ENCODE peak calls at places on chromosomes 3 and 15, in five cellular contexts. L is IMR-90, K is ovary, J is suprapubic skin, Y is endothelial cell of umbilical vein. B is an unnamed sample.

GRCh38 chr15:29139540-29140459 is 129.8 kb downstream of the NSMCE3 start:
- DNase-seq in L (peak), K (no peak), J (no peak), Y (peak), B (peak)

GRCh38 chr3:23944861-23945652 is at the start of gene NR1D2:
- DNase-seq in L (peak), K (peak), J (peak), Y (peak), B (peak)

GRCh38 chr3:54264050-54264449 is 141.7 kb downstream of the CACNA2D3 start:
- DNase-seq in L (no peak), K (no peak), J (no peak), Y (no peak), B (no peak)

GRCh38 chr3:184781801-184782200 is 30.2 kb upstream of the VPS8 start:
- DNase-seq in L (no peak), K (no peak), J (no peak), Y (no peak), B (no peak)

GRCh38 chr3:186640473-186640818 is 247 bp downstream of the FETUB start:
- DNase-seq in L (no peak), K (no peak), J (no peak), Y (no peak), B (no peak)

GRCh38 chr15:22904736-22905135 is 66.3 kb downstream of the NIPA2 start:
- DNase-seq in L (no peak), K (no peak), J (no peak), Y (no peak), B (no peak)

GRCh38 chr3:36697397-36698001 is 66.9 kb downstream of the DCLK3 start:
- DNase-seq in L (no peak), K (no peak), J (no peak), Y (no peak), B (no peak)

GRCh38 chr15:101357333-101357732 is 62.3 kb upstream of the SNRPA1 start:
- DNase-seq in L (no peak), K (no peak), J (no peak), Y (no peak), B (no peak)

GRCh38 chr15:26624128-26624527 is 148.7 kb downstream of the GABRB3 start:
- DNase-seq in L (no peak), K (no peak), J (no peak), Y (no peak), B (no peak)

GRCh38 chr15:36845270-36845669 is 255.1 kb downstream of the MEIS2 start:
- DNase-seq in L (no peak), K (no peak), J (no peak), Y (no peak), B (no peak)

GRCh38 chr15:101025896-101026631 is 106.9 kb downstream of the LRRK1 start:
- DNase-seq in L (no peak), K (no peak), J (peak), Y (no peak), B (no peak)

GRCh38 chr15:70519616-70520015 is 243.7 kb downstream of the UACA start:
- DNase-seq in L (no peak), K (no peak), J (peak), Y (no peak), B (no peak)

GRCh38 chr3:53589201-53589600 is 94.8 kb downstream of the CACNA1D start:
- DNase-seq in L (no peak), K (no peak), J (no peak), Y (no peak), B (no peak)

GRCh38 chr3:72887378-72887722 is 496 bp upstream of the GXYLT2 start:
- DNase-seq in L (no peak), K (no peak), J (no peak), Y (no peak), B (no peak)

GRCh38 chr15:49624046-49624445 is 3.2 kb downstream of the DTWD1 start:
- DNase-seq in L (peak), K (no peak), J (no peak), Y (no peak), B (no peak)

DNA sequence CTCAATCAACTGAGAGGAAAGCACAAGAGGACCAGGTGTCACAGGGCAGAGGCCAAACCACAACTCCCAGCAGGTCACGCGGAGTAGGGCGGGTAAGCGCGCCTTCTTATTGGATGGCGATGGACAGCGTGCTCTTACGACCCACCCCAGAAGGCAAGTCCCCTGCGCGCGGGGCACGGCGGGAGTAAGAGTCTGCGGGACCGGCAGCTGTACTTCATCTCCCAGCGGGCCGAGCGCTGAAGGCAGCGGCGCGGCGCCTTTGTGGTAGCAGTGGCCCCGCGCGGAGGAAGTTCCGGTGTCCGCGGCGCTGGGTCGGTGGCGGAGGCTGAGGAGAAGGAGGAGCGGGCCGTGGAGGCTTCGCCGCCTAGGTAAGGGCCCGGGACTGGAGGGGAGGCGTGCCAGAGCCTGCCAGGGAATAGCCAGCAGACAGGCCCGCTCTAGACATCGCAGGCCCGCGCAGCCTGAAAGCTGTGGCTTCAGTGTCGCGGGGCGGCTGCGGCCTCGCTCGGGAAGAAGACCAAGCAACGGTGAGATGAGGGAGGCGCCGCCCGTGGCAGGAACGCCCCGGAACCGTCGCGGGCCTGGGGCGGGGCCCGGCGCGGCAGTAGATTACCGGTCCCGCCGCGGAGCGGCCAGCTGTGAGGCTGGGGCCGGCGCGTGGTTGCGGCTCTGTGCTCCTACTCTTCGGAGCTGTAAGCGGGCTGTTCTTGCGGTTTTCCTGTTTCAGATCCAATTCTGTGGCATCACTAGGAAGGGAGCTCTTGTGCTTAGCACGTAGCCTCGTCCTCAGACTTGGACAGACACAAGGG is at the start of gene RBM6:
- DNase-seq in L (peak), K (peak), J (peak), Y (peak), B (peak)
- TF ChIP-seq POLR2A in L (peak), K (peak), J (peak), Y (peak), B (no peak)

DNA sequence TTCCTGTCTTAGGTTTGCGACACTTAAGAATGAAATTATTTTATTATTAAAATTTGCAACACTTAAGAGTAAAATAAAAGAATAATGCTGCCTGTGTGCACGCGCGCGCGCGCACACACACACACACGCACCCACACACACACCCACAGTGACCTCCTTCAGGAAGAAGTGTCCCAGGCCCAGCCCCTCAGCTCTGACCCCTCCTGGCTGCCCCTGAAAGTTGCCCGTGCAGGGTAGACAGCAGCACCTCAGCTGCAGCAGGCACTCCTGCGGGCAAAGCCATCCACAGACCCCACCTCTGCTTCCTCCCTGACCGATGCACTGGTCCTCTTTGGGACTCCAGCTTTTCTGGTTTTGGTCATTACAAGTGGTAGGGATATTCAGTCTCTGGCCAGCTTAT is 478.2 kb downstream of the NTRK3 start:
- DNase-seq in L (no peak), K (no peak), J (no peak), Y (no peak), B (no peak)
- TF ChIP-seq CTCF in L (no peak), K (no peak), J (no peak), Y (no peak), B (no peak)

GRCh38 chr3:117622130-117622841 is 912.7 kb downstream of the TUSC7 start:
- DNase-seq in L (peak), K (no peak), J (no peak), Y (peak), B (no peak)
- H3K4me3 ChIP-seq in L (no peak), K (no peak), J (no peak), Y (no peak), B (no peak)

DNA sequence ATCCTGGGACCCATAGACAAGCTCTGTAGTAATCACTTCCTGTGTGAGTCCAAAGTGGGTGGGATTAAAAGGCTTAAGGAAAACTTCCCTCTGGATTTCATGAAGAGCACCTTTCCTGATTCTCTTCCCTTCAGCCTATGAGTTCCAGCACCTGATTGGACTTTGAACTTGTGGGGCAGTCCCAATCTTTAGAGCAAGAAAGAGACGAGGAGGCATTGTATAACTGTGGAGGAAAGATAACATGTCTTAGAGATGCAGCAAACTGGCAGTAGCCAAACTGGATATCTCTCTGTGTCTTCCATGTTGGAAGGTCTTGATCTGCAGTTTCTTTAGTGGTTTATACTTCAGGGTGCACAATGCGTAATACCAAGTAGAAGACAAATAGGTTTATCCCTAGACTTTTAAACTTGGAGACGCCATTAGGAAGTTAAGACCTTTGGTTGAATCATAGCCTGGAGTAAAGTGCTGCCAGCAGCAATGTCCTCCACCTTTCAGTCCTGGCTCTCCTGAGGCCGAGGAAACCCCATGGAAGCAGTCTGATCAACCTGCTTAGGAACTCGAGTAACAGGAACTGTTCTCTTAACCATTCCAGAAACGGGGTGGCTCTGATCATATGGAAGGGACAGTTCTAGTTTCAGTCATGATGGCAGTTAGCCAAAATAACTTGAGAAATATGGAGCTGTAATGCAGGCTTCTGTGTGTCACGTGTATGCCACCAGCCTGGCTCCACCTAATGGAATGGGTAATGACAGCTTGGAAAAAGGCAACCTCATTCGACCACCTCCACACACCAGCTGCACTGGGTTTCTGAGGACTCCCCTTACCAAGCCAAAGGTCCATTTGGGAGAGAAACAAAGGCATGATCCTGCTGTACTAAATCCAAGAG is 4.7 kb downstream of the EIF1B start:
- DNase-seq in L (no peak), K (no peak), J (no peak), Y (peak), B (no peak)
- TF ChIP-seq POLR2A in L (no peak), K (no peak), J (no peak), Y (no peak), B (no peak)

DNA sequence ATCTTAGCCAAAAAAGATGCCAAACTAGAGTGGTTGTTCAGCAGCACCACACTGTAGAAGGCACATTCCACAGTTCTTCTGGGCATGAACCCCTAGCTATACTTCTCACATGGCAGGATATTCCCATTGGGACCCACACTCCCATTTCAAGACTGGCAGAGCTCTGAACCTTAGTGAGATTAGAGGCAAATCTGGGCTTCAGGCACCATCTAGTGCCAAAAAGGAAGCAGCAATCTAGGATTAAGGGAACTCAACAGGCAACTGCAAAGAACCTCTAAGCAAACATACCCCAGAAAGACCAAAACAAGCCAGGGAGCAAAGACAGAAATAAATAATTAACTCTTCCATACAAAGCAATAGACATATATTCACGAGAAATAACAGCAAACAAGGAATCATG is 66.2 kb downstream of the TAFA4 start:
- DNase-seq in L (no peak), K (no peak), J (no peak), Y (no peak), B (no peak)
- TF ChIP-seq CTCF in L (no peak), K (no peak), J (no peak), Y (no peak), B (no peak)

DNA sequence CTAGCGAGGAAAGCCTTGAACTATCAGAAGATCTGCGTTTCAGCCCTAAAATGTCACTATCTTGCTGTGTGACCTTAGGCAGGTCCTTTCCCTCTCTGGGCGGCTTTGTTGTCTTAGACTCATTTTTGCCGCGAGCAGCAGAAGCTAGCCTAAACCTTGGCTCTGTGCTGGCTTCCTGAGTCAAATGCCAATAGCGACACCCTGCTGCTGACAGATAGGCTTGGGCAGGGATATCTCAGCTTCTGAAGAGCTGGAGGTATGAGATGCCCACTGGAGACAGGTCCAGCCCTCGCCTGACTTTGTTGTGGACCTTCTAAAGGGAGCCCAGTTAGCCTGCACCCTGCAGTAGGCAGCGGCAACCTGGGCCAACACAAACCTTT is 1.3 kb downstream of the ADAMTSL3 start:
- DNase-seq in L (no peak), K (no peak), J (no peak), Y (no peak), B (no peak)
- H3K4me3 ChIP-seq in L (no peak), K (peak), J (no peak), Y (no peak), B (no peak)

B was measured in lower leg skin.